ENCODE peak calls at places on chromosomes 5 and 9, in five cellular contexts. X is DND-41; C is Right ventricle myocardium superior; M is activated naive CD4-positive, alpha-beta T cell treated with anti-CD3 and anti-CD28 coated beads, Interleukin-2, amount 50 U/mL, for 72 hours; B is T-cell. H is an unnamed sample.

GRCh38 chr9:110531776-110532175 is 47.8 kb downstream of the SVEP1 start:
- ATAC-seq in X (no peak), C (no peak), M (no peak), B (no peak), H (no peak)

GRCh38 chr5:33726422-33727165 is 165.2 kb downstream of the ADAMTS12 start:
- ATAC-seq in X (no peak), C (peak; percentile 74), M (no peak), B (no peak), H (peak; percentile 27)

GRCh38 chr5:44953078-44953477 is 144.3 kb downstream of the MRPS30 start:
- ATAC-seq in X (no peak), C (no peak), M (peak; percentile 56), B (no peak), H (no peak)

GRCh38 chr9:77826621-77827020 is 178.5 kb upstream of the GNA14 start:
- ATAC-seq in X (no peak), C (no peak), M (no peak), B (no peak), H (no peak)

GRCh38 chr9:99169086-99169485 is 52.7 kb downstream of the ALG2 start:
- ATAC-seq in X (no peak), C (no peak), M (no peak), B (no peak), H (no peak)

GRCh38 chr5:115770466-115770865 is 46.0 kb downstream of the CDO1 start:
- ATAC-seq in X (no peak), C (no peak), M (no peak), B (no peak), H (no peak)

GRCh38 chr5:91189480-91190332 is 193.4 kb downstream of the ARRDC3 start:
- ATAC-seq in X (no peak), C (peak; percentile 71), M (no peak), B (peak; percentile 32), H (peak; percentile 81)

GRCh38 chr5:40381676-40382363 is 297.9 kb upstream of the PTGER4 start:
- ATAC-seq in X (no peak), C (no peak), M (peak; percentile 47), B (no peak), H (no peak)

GRCh38 chr9:94900222-94901018 is 173.9 kb downstream of the AOPEP start:
- ATAC-seq in X (no peak), C (peak; percentile 82), M (peak; percentile 91), B (no peak), H (peak; percentile 87)

GRCh38 chr5:96081276-96081858 is 119.7 kb upstream of the ELL2 start:
- ATAC-seq in X (no peak), C (no peak), M (no peak), B (no peak), H (no peak)

GRCh38 chr9:121510766-121511555 is 11.3 kb upstream of the GGTA1 start:
- ATAC-seq in X (no peak), C (peak; percentile 84), M (no peak), B (no peak), H (peak; percentile 39)

GRCh38 chr5:40499514-40500273 is 180.0 kb upstream of the PTGER4 start:
- ATAC-seq in X (peak; percentile 11), C (no peak), M (peak; percentile 59), B (no peak), H (no peak)

H was measured in gastroesophageal sphincter.